ENCODE peak calls at places on chromosomes 13 and 19, in four cellular contexts. I, U, P and O are unnamed samples.
A peak's percentile ranks its signal among the peaks of the same experiment; 100 is the strongest.

GRCh38 chr19:12194827-12195500 is 32.1 kb downstream of the ZNF136 start:
- DNase-seq in I (peak; percentile 25), U (no peak), P (no peak), O (peak; percentile 6)

GRCh38 chr19:9936151-9937000 is at the start of gene OLFM2:
- DNase-seq in I (no peak), U (peak; percentile 90), P (no peak), O (no peak)

GRCh38 chr19:52622261-52622660 is 15.9 kb downstream of the ZNF83 start:
- DNase-seq in I (no peak), U (peak; percentile 13), P (no peak), O (no peak)

GRCh38 chr13:44906758-44907157 is 82.5 kb downstream of the NUFIP1 start:
- DNase-seq in I (no peak), U (no peak), P (no peak), O (peak; percentile 71)

GRCh38 chr19:34960103-34960805 is 3.8 kb downstream of the ZNF792 start:
- DNase-seq in I (peak; percentile 34), U (no peak), P (no peak), O (peak; percentile 86)

GRCh38 chr13:113137656-113138292 is 15.2 kb downstream of the F10 start:
- DNase-seq in I (no peak), U (peak; percentile 44), P (no peak), O (no peak)

GRCh38 chr13:27211771-27212364 is 39.5 kb upstream of the RPL21 start:
- DNase-seq in I (peak; percentile 19), U (no peak), P (no peak), O (peak; percentile 86)

GRCh38 chr19:2261438-2262172 is 5.4 kb upstream of the JSRP1 start:
- DNase-seq in I (no peak), U (peak; percentile 48), P (no peak), O (no peak)

GRCh38 chr19:13270514-13271105 is 120.4 kb downstream of the IER2 start:
- DNase-seq in I (no peak), U (no peak), P (no peak), O (no peak)

GRCh38 chr19:480016-480855 is 16.1 kb upstream of the MADCAM1 start:
- DNase-seq in I (no peak), U (peak; percentile 84), P (no peak), O (no peak)

GRCh38 chr13:96967248-96967745 is 27.0 kb downstream of the OXGR1 start:
- DNase-seq in I (no peak), U (peak; percentile 11), P (no peak), O (no peak)

GRCh38 chr19:19436137-19436691 is 30.7 kb downstream of the GATAD2A start:
- DNase-seq in I (no peak), U (peak; percentile 60), P (no peak), O (no peak)

GRCh38 chr13:110799246-110800236 is 86.0 kb downstream of the ING1 start:
- DNase-seq in I (no peak), U (no peak), P (peak; percentile 85), O (peak; percentile 95)

GRCh38 chr19:54035215-54036178 is 28.2 kb downstream of the VSTM1 start:
- DNase-seq in I (peak; percentile 23), U (peak; percentile 75), P (peak; percentile 79), O (peak; percentile 78)

GRCh38 chr19:2495130-2495641 is 19.3 kb downstream of the GADD45B start:
- DNase-seq in I (no peak), U (peak; percentile 21), P (no peak), O (peak; percentile 40)

GRCh38 chr19:18223860-18224524 is 2.2 kb downstream of the PDE4C start:
- DNase-seq in I (no peak), U (peak; percentile 81), P (no peak), O (no peak)

GRCh38 chr13:60282708-60283107 is 114.3 kb upstream of the TDRD3 start:
- DNase-seq in I (no peak), U (no peak), P (no peak), O (no peak)

GRCh38 chr19:40717880-40718773 is 1.2 kb downstream of the ITPKC start:
- DNase-seq in I (no peak), U (peak; percentile 58), P (no peak), O (peak; percentile 15)

GRCh38 chr19:20423381-20424207 is 142.0 kb downstream of the ZNF737 start:
- DNase-seq in I (no peak), U (peak; percentile 37), P (no peak), O (peak; percentile 7)

GRCh38 chr13:92806215-92806614 is 420.4 kb upstream of the GPC6 start:
- DNase-seq in I (no peak), U (no peak), P (no peak), O (no peak)

GRCh38 chr13:37413161-37413560 is 185.4 kb downstream of the POSTN start:
- DNase-seq in I (no peak), U (no peak), P (no peak), O (no peak)

GRCh38 chr13:114111577-114111976 is 20.8 kb downstream of the RASA3 start:
- DNase-seq in I (no peak), U (no peak), P (no peak), O (peak; percentile 97)

GRCh38 chr13:107824636-107825035 is 390.7 kb downstream of the LIG4 start:
- DNase-seq in I (no peak), U (no peak), P (no peak), O (no peak)

GRCh38 chr13:39554371-39554770 is 48.6 kb downstream of the LHFPL6 start:
- DNase-seq in I (no peak), U (no peak), P (no peak), O (no peak)

GRCh38 chr13:39225860-39226259 is 187.6 kb downstream of the NHLRC3 start:
- DNase-seq in I (no peak), U (no peak), P (no peak), O (no peak)

GRCh38 chr13:42378383-42378780 is 106.4 kb downstream of the AKAP11 start:
- DNase-seq in I (no peak), U (no peak), P (no peak), O (no peak)

GRCh38 chr19:29625316-29625715 is 19.2 kb downstream of the POP4 start:
- DNase-seq in I (no peak), U (peak; percentile 76), P (no peak), O (no peak)

GRCh38 chr19:34962281-34962944 is 1.6 kb downstream of the ZNF792 start:
- DNase-seq in I (no peak), U (no peak), P (no peak), O (peak; percentile 16)

GRCh38 chr19:23999821-24000610 is 85.3 kb downstream of the ZNF726 start:
- DNase-seq in I (no peak), U (no peak), P (no peak), O (no peak)

GRCh38 chr19:18194554-18195238 is 1.7 kb downstream of the MPV17L2 start:
- DNase-seq in I (no peak), U (peak; percentile 58), P (no peak), O (peak; percentile 34)

GRCh38 chr19:46303702-46304397 is 7.0 kb downstream of the HIF3A start:
- DNase-seq in I (no peak), U (peak; percentile 96), P (no peak), O (no peak)
- H3K4me3 ChIP-seq in I (no peak overlapping the region), U (peak overlapping the region; percentile 22), P (no peak overlapping the region), O (no peak overlapping the region)

DNA sequence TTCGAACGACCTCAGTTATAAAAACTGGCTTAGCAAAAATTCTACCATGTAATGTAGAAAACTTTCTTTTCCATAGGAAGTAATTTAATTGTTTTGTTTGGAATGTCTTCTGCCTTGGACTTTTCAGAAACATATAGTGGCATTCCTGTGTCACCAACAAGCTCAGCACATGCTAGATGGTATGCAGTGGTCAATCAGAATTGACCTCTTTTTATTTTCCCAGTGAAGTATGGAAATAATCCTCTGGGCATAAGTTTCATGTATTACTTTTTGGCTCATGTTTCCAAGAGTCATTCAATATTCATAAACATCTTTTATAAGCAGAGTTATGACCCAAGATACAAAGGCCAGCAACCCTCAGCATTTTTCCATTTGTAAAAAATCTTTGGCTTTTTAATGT is 33.6 kb downstream of the NALCN start:
- DNase-seq in I (no peak), U (no peak), P (no peak), O (no peak)
- H3K4me3 ChIP-seq in I (no peak overlapping the region), U (no peak overlapping the region), P (no peak overlapping the region), O (no peak overlapping the region)

DNA sequence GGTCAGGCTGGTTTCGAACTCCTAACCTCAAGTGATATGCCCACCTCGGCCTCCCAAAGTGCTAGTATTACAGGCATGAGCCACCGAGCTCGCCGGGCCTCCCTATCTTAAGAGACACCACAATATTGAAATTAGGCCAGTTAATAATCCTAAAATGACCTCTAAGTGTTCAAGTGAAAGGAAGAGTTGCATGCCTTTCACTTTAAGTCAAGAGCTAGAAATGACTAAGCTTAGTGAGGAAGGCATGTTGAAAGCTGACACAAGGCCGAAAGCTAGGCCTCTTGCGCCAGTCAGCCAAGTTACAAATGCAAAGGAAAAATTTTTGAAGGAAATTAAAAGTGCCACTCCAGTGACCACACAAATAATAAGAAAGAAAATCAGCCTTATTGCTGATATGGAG is 144.5 kb upstream of the FNDC3A start:
- DNase-seq in I (no peak), U (no peak), P (no peak), O (peak; percentile 31)
- H3K4me3 ChIP-seq in I (no peak overlapping the region), U (no peak overlapping the region), P (no peak overlapping the region), O (no peak overlapping the region)

GRCh38 chr13:30466358-30466714 is 600 bp upstream of the HMGB1 start:
- DNase-seq in I (no peak), U (peak; percentile 55), P (no peak), O (peak; percentile 60)
- H3K4me3 ChIP-seq in I (peak overlapping the region; percentile 61), U (peak overlapping the region; percentile 98), P (peak overlapping the region; percentile 60), O (peak overlapping the region; percentile 7)